ENCODE peak calls at places on chromosome 4, in four cellular contexts. N is DMS 273 treated with DMSO at 0.1 percent for 48 hours, X is Right ventricle myocardium superior, D is foreskin melanocyte. W is an unnamed sample.

GRCh38 chr4:84496356-84497219 is 2.5 kb downstream of the NKX6-1 start:
- DNase-seq in N (no peak), X (no peak), D (no peak), W (no peak)

GRCh38 chr4:15653864-15654391 is 1.2 kb downstream of the FBXL5 start:
- DNase-seq in N (no peak), X (no peak), D (peak; percentile 61), W (peak; percentile 32)

GRCh38 chr4:184472540-184473264 is 1.6 kb downstream of the IRF2 start:
- DNase-seq in N (no peak), X (peak; percentile 92), D (peak; percentile 30), W (peak; percentile 69)

GRCh38 chr4:47085661-47086060 is 54.3 kb downstream of the GABRB1 start:
- DNase-seq in N (no peak), X (no peak), D (no peak), W (no peak)

GRCh38 chr4:117429061-117429460 is 343.7 kb upstream of the TRAM1L1 start:
- DNase-seq in N (no peak), X (no peak), D (no peak), W (no peak)

GRCh38 chr4:4326136-4326535 is 36.1 kb downstream of the ZBTB49 start:
- DNase-seq in N (no peak), X (no peak), D (no peak), W (no peak)

GRCh38 chr4:83503974-83504373 is 19.1 kb upstream of the ABRAXAS1 start:
- DNase-seq in N (no peak), X (no peak), D (no peak), W (no peak)

GRCh38 chr4:155603360-155603891 is 63.2 kb upstream of the GUCY1A1 start:
- DNase-seq in N (no peak), X (no peak), D (no peak), W (no peak)

GRCh38 chr4:139685180-139685579 is 19.6 kb downstream of the MGST2 start:
- DNase-seq in N (no peak), X (no peak), D (no peak), W (no peak)

GRCh38 chr4:88802585-88803285 is 105.1 kb upstream of the NAP1L5 start:
- DNase-seq in N (no peak), X (no peak), D (peak; percentile 60), W (no peak)

GRCh38 chr4:85491527-85491926 is 16.6 kb downstream of the ARHGAP24 start:
- DNase-seq in N (peak; percentile 60), X (no peak), D (no peak), W (no peak)

GRCh38 chr4:104491396-104491821 is 3.3 kb downstream of the CXXC4 start:
- DNase-seq in N (no peak), X (peak; percentile 66), D (no peak), W (no peak)

GRCh38 chr4:37601527-37601926 is 84.6 kb downstream of the RELL1 start:
- DNase-seq in N (no peak), X (peak; percentile 48), D (peak; percentile 29), W (peak; percentile 64)

W was measured in PC-3.